ENCODE peak calls at places on chromosomes 3 and 15, in six cellular contexts. One of them, this sample, is unnamed.

GRCh38 chr3:48427630-48427962 is 2.3 kb downstream of the PLXNB1 start:
- DNase-seq in KBM-7: no peak
- DNase-seq in left cardiac atrium: no peak
- DNase-seq in PC-9: no peak
- DNase-seq in NCI-H69: peak; percentile 3
- DNase-seq in esophagus muscularis mucosa: no peak
- DNase-seq in this sample: no peak

GRCh38 chr3:176855901-176856486 is 341.3 kb downstream of the TBL1XR1 start:
- DNase-seq in KBM-7: no peak
- DNase-seq in left cardiac atrium: no peak
- DNase-seq in PC-9: peak; percentile 9
- DNase-seq in NCI-H69: peak; percentile 41
- DNase-seq in esophagus muscularis mucosa: no peak
- DNase-seq in this sample: no peak

GRCh38 chr3:75294124-75294523 is 370.0 kb upstream of the FRG2C start:
- DNase-seq in KBM-7: peak; percentile 40
- DNase-seq in left cardiac atrium: peak; percentile 51
- DNase-seq in PC-9: peak; percentile 15
- DNase-seq in NCI-H69: peak; percentile 4
- DNase-seq in esophagus muscularis mucosa: peak; percentile 89
- DNase-seq in this sample: peak; percentile 33

GRCh38 chr3:163632677-163633076 is 1445.6 kb downstream of the SI start:
- DNase-seq in KBM-7: no peak
- DNase-seq in left cardiac atrium: no peak
- DNase-seq in PC-9: no peak
- DNase-seq in NCI-H69: no peak
- DNase-seq in esophagus muscularis mucosa: no peak
- DNase-seq in this sample: no peak

GRCh38 chr15:66115568-66116206 is 137.9 kb downstream of the MEGF11 start:
- DNase-seq in KBM-7: peak; percentile 18
- DNase-seq in left cardiac atrium: no peak
- DNase-seq in PC-9: no peak
- DNase-seq in NCI-H69: peak; percentile 50
- DNase-seq in esophagus muscularis mucosa: no peak
- DNase-seq in this sample: peak; percentile 42

GRCh38 chr15:65310431-65311137 is 6.1 kb downstream of the RNU5B-1 start:
- DNase-seq in KBM-7: no peak
- DNase-seq in left cardiac atrium: no peak
- DNase-seq in PC-9: no peak
- DNase-seq in NCI-H69: no peak
- DNase-seq in esophagus muscularis mucosa: no peak
- DNase-seq in this sample: no peak

GRCh38 chr3:171462224-171462623 is 2.0 kb upstream of the TNIK start:
- DNase-seq in KBM-7: peak; percentile 60
- DNase-seq in left cardiac atrium: no peak
- DNase-seq in PC-9: no peak
- DNase-seq in NCI-H69: no peak
- DNase-seq in esophagus muscularis mucosa: no peak
- DNase-seq in this sample: no peak

GRCh38 chr3:164194842-164195241 is 883.5 kb downstream of the SI start:
- DNase-seq in KBM-7: no peak
- DNase-seq in left cardiac atrium: no peak
- DNase-seq in PC-9: no peak
- DNase-seq in NCI-H69: peak; percentile 7
- DNase-seq in esophagus muscularis mucosa: no peak
- DNase-seq in this sample: no peak

GRCh38 chr15:82835391-82835917 is 26.0 kb downstream of the WHAMM start:
- DNase-seq in KBM-7: no peak
- DNase-seq in left cardiac atrium: no peak
- DNase-seq in PC-9: no peak
- DNase-seq in NCI-H69: no peak
- DNase-seq in esophagus muscularis mucosa: no peak
- DNase-seq in this sample: no peak

GRCh38 chr3:192482391-192482790 is 244.9 kb downstream of the FGF12 start:
- DNase-seq in KBM-7: no peak
- DNase-seq in left cardiac atrium: no peak
- DNase-seq in PC-9: no peak
- DNase-seq in NCI-H69: no peak
- DNase-seq in esophagus muscularis mucosa: no peak
- DNase-seq in this sample: no peak

GRCh38 chr15:68405426-68406250 is 26.3 kb downstream of the ITGA11 start:
- DNase-seq in KBM-7: no peak
- DNase-seq in left cardiac atrium: no peak
- DNase-seq in PC-9: no peak
- DNase-seq in NCI-H69: no peak
- DNase-seq in esophagus muscularis mucosa: peak; percentile 88
- DNase-seq in this sample: no peak

GRCh38 chr3:134998855-134999254 is 203.8 kb downstream of the EPHB1 start:
- DNase-seq in KBM-7: no peak
- DNase-seq in left cardiac atrium: no peak
- DNase-seq in PC-9: no peak
- DNase-seq in NCI-H69: no peak
- DNase-seq in esophagus muscularis mucosa: peak; percentile 62
- DNase-seq in this sample: no peak

GRCh38 chr15:37585966-37586656 is 348.3 kb upstream of the TMCO5A start:
- DNase-seq in KBM-7: no peak
- DNase-seq in left cardiac atrium: no peak
- DNase-seq in PC-9: no peak
- DNase-seq in NCI-H69: no peak
- DNase-seq in esophagus muscularis mucosa: no peak
- DNase-seq in this sample: no peak

GRCh38 chr3:178304758-178305157 is 231.5 kb upstream of the KCNMB2 start:
- DNase-seq in KBM-7: no peak
- DNase-seq in left cardiac atrium: no peak
- DNase-seq in PC-9: no peak
- DNase-seq in NCI-H69: peak; percentile 30
- DNase-seq in esophagus muscularis mucosa: no peak
- DNase-seq in this sample: no peak

GRCh38 chr3:173371848-173372487 is 25.6 kb upstream of the NLGN1 start:
- DNase-seq in KBM-7: peak; percentile 45
- DNase-seq in left cardiac atrium: no peak
- DNase-seq in PC-9: peak; percentile 46
- DNase-seq in NCI-H69: peak; percentile 79
- DNase-seq in esophagus muscularis mucosa: no peak
- DNase-seq in this sample: peak; percentile 38

GRCh38 chr3:80543154-80543553 is 775.4 kb upstream of the ROBO1 start:
- DNase-seq in KBM-7: no peak
- DNase-seq in left cardiac atrium: no peak
- DNase-seq in PC-9: no peak
- DNase-seq in NCI-H69: no peak
- DNase-seq in esophagus muscularis mucosa: no peak
- DNase-seq in this sample: no peak

GRCh38 chr3:127059032-127059560 is 76.2 kb downstream of the PLXNA1 start:
- DNase-seq in KBM-7: no peak
- DNase-seq in left cardiac atrium: no peak
- DNase-seq in PC-9: no peak
- DNase-seq in NCI-H69: no peak
- DNase-seq in esophagus muscularis mucosa: no peak
- DNase-seq in this sample: no peak

GRCh38 chr3:193859195-193859594 is 266.2 kb downstream of the OPA1 start:
- DNase-seq in KBM-7: no peak
- DNase-seq in left cardiac atrium: no peak
- DNase-seq in PC-9: peak; percentile 69
- DNase-seq in NCI-H69: no peak
- DNase-seq in esophagus muscularis mucosa: no peak
- DNase-seq in this sample: no peak

GRCh38 chr3:111726788-111727305 is 131.7 kb upstream of the ZBED2 start:
- DNase-seq in KBM-7: no peak
- DNase-seq in left cardiac atrium: no peak
- DNase-seq in PC-9: no peak
- DNase-seq in NCI-H69: peak; percentile 59
- DNase-seq in esophagus muscularis mucosa: peak; percentile 24
- DNase-seq in this sample: no peak

GRCh38 chr15:77027111-77027696 is 32.3 kb downstream of the PSTPIP1 start:
- DNase-seq in KBM-7: no peak
- DNase-seq in left cardiac atrium: peak; percentile 14
- DNase-seq in PC-9: no peak
- DNase-seq in NCI-H69: no peak
- DNase-seq in esophagus muscularis mucosa: no peak
- DNase-seq in this sample: no peak

GRCh38 chr15:37375529-37375928 is 275.2 kb upstream of the MEIS2 start:
- DNase-seq in KBM-7: no peak
- DNase-seq in left cardiac atrium: no peak
- DNase-seq in PC-9: no peak
- DNase-seq in NCI-H69: no peak
- DNase-seq in esophagus muscularis mucosa: no peak
- DNase-seq in this sample: no peak

GRCh38 chr3:35654471-35654870 is 15.1 kb downstream of the ARPP21 start:
- DNase-seq in KBM-7: no peak
- DNase-seq in left cardiac atrium: no peak
- DNase-seq in PC-9: no peak
- DNase-seq in NCI-H69: no peak
- DNase-seq in esophagus muscularis mucosa: no peak
- DNase-seq in this sample: no peak

GRCh38 chr15:96344706-96345559 is 14.4 kb downstream of the NR2F2 start:
- DNase-seq in KBM-7: no peak
- DNase-seq in left cardiac atrium: no peak
- DNase-seq in PC-9: no peak
- DNase-seq in NCI-H69: no peak
- DNase-seq in esophagus muscularis mucosa: no peak
- DNase-seq in this sample: no peak

GRCh38 chr3:48478631-48479555 is 25.1 kb downstream of the SHISA5 start:
- DNase-seq in KBM-7: peak; percentile 49
- DNase-seq in left cardiac atrium: no peak
- DNase-seq in PC-9: no peak
- DNase-seq in NCI-H69: peak; percentile 62
- DNase-seq in esophagus muscularis mucosa: no peak
- DNase-seq in this sample: peak; percentile 89

GRCh38 chr3:100893590-100893989 is 99.6 kb downstream of the ABI3BP start:
- DNase-seq in KBM-7: no peak
- DNase-seq in left cardiac atrium: peak; percentile 25
- DNase-seq in PC-9: no peak
- DNase-seq in NCI-H69: no peak
- DNase-seq in esophagus muscularis mucosa: no peak
- DNase-seq in this sample: no peak

GRCh38 chr15:66951531-66951930 is 113.9 kb upstream of the SMAD3 start:
- DNase-seq in KBM-7: no peak
- DNase-seq in left cardiac atrium: no peak
- DNase-seq in PC-9: no peak
- DNase-seq in NCI-H69: no peak
- DNase-seq in esophagus muscularis mucosa: no peak
- DNase-seq in this sample: no peak

GRCh38 chr3:193971268-193971751 is 164.6 kb upstream of the HES1 start:
- DNase-seq in KBM-7: peak; percentile 4
- DNase-seq in left cardiac atrium: no peak
- DNase-seq in PC-9: peak; percentile 81
- DNase-seq in NCI-H69: peak; percentile 90
- DNase-seq in esophagus muscularis mucosa: no peak
- DNase-seq in this sample: no peak

GRCh38 chr15:41917767-41918430 is 24.0 kb upstream of the SPTBN5 start:
- DNase-seq in KBM-7: peak; percentile 24
- DNase-seq in left cardiac atrium: no peak
- DNase-seq in PC-9: peak; percentile 70
- DNase-seq in NCI-H69: no peak
- DNase-seq in esophagus muscularis mucosa: no peak
- DNase-seq in this sample: no peak

GRCh38 chr3:50130436-50130835 is 24.7 kb upstream of the SEMA3F start:
- DNase-seq in KBM-7: no peak
- DNase-seq in left cardiac atrium: no peak
- DNase-seq in PC-9: no peak
- DNase-seq in NCI-H69: no peak
- DNase-seq in esophagus muscularis mucosa: no peak
- DNase-seq in this sample: no peak

GRCh38 chr3:147890114-147890513 is 480.9 kb downstream of the ZIC1 start:
- DNase-seq in KBM-7: no peak
- DNase-seq in left cardiac atrium: no peak
- DNase-seq in PC-9: no peak
- DNase-seq in NCI-H69: no peak
- DNase-seq in esophagus muscularis mucosa: no peak
- DNase-seq in this sample: no peak

GRCh38 chr3:4977889-4978258 is 1.4 kb upstream of the BHLHE40 start:
- DNase-seq in KBM-7: peak; percentile 79
- DNase-seq in left cardiac atrium: no peak
- DNase-seq in PC-9: no peak
- DNase-seq in NCI-H69: no peak
- DNase-seq in esophagus muscularis mucosa: no peak
- DNase-seq in this sample: no peak

GRCh38 chr3:112519424-112520001 is 20.2 kb upstream of the BTLA start:
- DNase-seq in KBM-7: peak; percentile 66
- DNase-seq in left cardiac atrium: no peak
- DNase-seq in PC-9: peak; percentile 8
- DNase-seq in NCI-H69: peak; percentile 44
- DNase-seq in esophagus muscularis mucosa: no peak
- DNase-seq in this sample: peak; percentile 76

GRCh38 chr3:65851827-65852226 is 186.9 kb downstream of the MAGI1 start:
- DNase-seq in KBM-7: no peak
- DNase-seq in left cardiac atrium: no peak
- DNase-seq in PC-9: no peak
- DNase-seq in NCI-H69: no peak
- DNase-seq in esophagus muscularis mucosa: no peak
- DNase-seq in this sample: no peak

GRCh38 chr3:141275973-141276372 is 44.3 kb downstream of the PXYLP1 start:
- DNase-seq in KBM-7: no peak
- DNase-seq in left cardiac atrium: no peak
- DNase-seq in PC-9: peak; percentile 38
- DNase-seq in NCI-H69: peak; percentile 75
- DNase-seq in esophagus muscularis mucosa: no peak
- DNase-seq in this sample: no peak

GRCh38 chr15:81375461-81375860 is 1.4 kb upstream of the TMC3 start:
- DNase-seq in KBM-7: no peak
- DNase-seq in left cardiac atrium: no peak
- DNase-seq in PC-9: no peak
- DNase-seq in NCI-H69: no peak
- DNase-seq in esophagus muscularis mucosa: no peak
- DNase-seq in this sample: no peak

GRCh38 chr3:339346-339745 is 142.8 kb downstream of the CHL1 start:
- DNase-seq in KBM-7: no peak
- DNase-seq in left cardiac atrium: no peak
- DNase-seq in PC-9: no peak
- DNase-seq in NCI-H69: no peak
- DNase-seq in esophagus muscularis mucosa: no peak
- DNase-seq in this sample: no peak

GRCh38 chr3:65112751-65113300 is 425.0 kb upstream of the ADAMTS9 start:
- DNase-seq in KBM-7: no peak
- DNase-seq in left cardiac atrium: no peak
- DNase-seq in PC-9: no peak
- DNase-seq in NCI-H69: no peak
- DNase-seq in esophagus muscularis mucosa: no peak
- DNase-seq in this sample: no peak

GRCh38 chr3:116341916-116342315 is 103.4 kb downstream of the LSAMP start:
- DNase-seq in KBM-7: no peak
- DNase-seq in left cardiac atrium: no peak
- DNase-seq in PC-9: no peak
- DNase-seq in NCI-H69: peak; percentile 64
- DNase-seq in esophagus muscularis mucosa: no peak
- DNase-seq in this sample: no peak

GRCh38 chr3:54986294-54986693 is 58.4 kb upstream of the LRTM1 start:
- DNase-seq in KBM-7: peak; percentile 7
- DNase-seq in left cardiac atrium: no peak
- DNase-seq in PC-9: no peak
- DNase-seq in NCI-H69: no peak
- DNase-seq in esophagus muscularis mucosa: no peak
- DNase-seq in this sample: no peak

This sample was measured in MM.1S.